ENCODE peak calls at places on chromosomes 13 and 19, in eight cellular contexts. G is Panc1, Q is HCT116, I is K562, U is GM23338, S is GM12878, N is HepG2, W is upper lobe of left lung. P is an unnamed sample.
A peak's percentile ranks its signal among the peaks of the same experiment; 100 is the strongest.

GRCh38 chr13:48504606-48505369 is 28.1 kb downstream of the RCBTB2 start:
- ATAC-seq in G (no peak), Q (no peak), I (peak; percentile 48), U (peak; percentile 82), S (peak; percentile 13), N (peak; percentile 44), W (no peak), P (no peak)

GRCh38 chr13:58254961-58255360 is 623.4 kb downstream of the PCDH17 start:
- ATAC-seq in G (no peak), Q (no peak), I (no peak), U (no peak), S (no peak), N (no peak), W (no peak), P (no peak)

GRCh38 chr13:96792736-96793444 is 201.4 kb downstream of the OXGR1 start:
- ATAC-seq in G (no peak), Q (no peak), I (no peak), U (no peak), S (no peak), N (no peak), W (no peak), P (no peak)

GRCh38 chr13:114313061-114313860 is 1.0 kb upstream of the CHAMP1 start:
- ATAC-seq in G (no peak), Q (peak; percentile 49), I (peak; percentile 40), U (no peak), S (peak; percentile 73), N (no peak), W (no peak), P (no peak)

GRCh38 chr19:8484331-8484894 is 18.0 kb downstream of the PRAM1 start:
- ATAC-seq in G (no peak), Q (no peak), I (no peak), U (no peak), S (no peak), N (no peak), W (peak; percentile 64), P (peak; percentile 46)

GRCh38 chr19:8481191-8481590 is 21.2 kb downstream of the PRAM1 start:
- ATAC-seq in G (no peak), Q (no peak), I (no peak), U (no peak), S (no peak), N (no peak), W (no peak), P (no peak)

GRCh38 chr13:74550039-74550438 is 415.8 kb upstream of the KLF12 start:
- ATAC-seq in G (no peak), Q (no peak), I (no peak), U (peak; percentile 62), S (peak; percentile 27), N (no peak), W (no peak), P (no peak)

GRCh38 chr13:103726808-103727207 is 660.6 kb upstream of the SLC10A2 start:
- ATAC-seq in G (no peak), Q (no peak), I (no peak), U (no peak), S (no peak), N (no peak), W (no peak), P (no peak)

GRCh38 chr13:24716011-24716410 is 35.8 kb downstream of the ATP12A start:
- ATAC-seq in G (no peak), Q (no peak), I (no peak), U (peak; percentile 94), S (no peak), N (peak; percentile 54), W (no peak), P (no peak)

GRCh38 chr13:106186366-106187030 is 349.0 kb downstream of the EFNB2 start:
- ATAC-seq in G (no peak), Q (no peak), I (no peak), U (no peak), S (no peak), N (no peak), W (no peak), P (no peak)

GRCh38 chr19:18809149-18809978 is 18.3 kb upstream of the COMP start:
- ATAC-seq in G (no peak), Q (no peak), I (peak; percentile 31), U (no peak), S (no peak), N (no peak), W (peak; percentile 87), P (peak; percentile 92)

GRCh38 chr13:30429721-30430694 is 7.7 kb downstream of the UBE2L5 start:
- ATAC-seq in G (peak; percentile 91), Q (peak; percentile 73), I (no peak), U (no peak), S (peak; percentile 82), N (no peak), W (peak; percentile 90), P (peak; percentile 78)

GRCh38 chr13:31982540-31982939 is 49.0 kb upstream of the FRY start:
- ATAC-seq in G (no peak), Q (peak; percentile 82), I (no peak), U (no peak), S (no peak), N (peak; percentile 38), W (peak; percentile 84), P (peak; percentile 66)

GRCh38 chr13:42968906-42969305 is 23.1 kb downstream of the EPSTI1 start:
- ATAC-seq in G (no peak), Q (no peak), I (no peak), U (peak; percentile 93), S (no peak), N (peak; percentile 41), W (peak; percentile 56), P (no peak)

GRCh38 chr13:87536499-87536898 is 134.7 kb upstream of the SLITRK5 start:
- ATAC-seq in G (no peak), Q (no peak), I (no peak), U (no peak), S (peak; percentile 84), N (no peak), W (no peak), P (no peak)

GRCh38 chr19:14349426-14349825 is 31.8 kb upstream of the ADGRE5 start:
- ATAC-seq in G (no peak), Q (no peak), I (no peak), U (no peak), S (peak; percentile 46), N (no peak), W (no peak), P (no peak)

GRCh38 chr13:35769812-35770211 is 293.3 kb upstream of the MAB21L1 start:
- ATAC-seq in G (no peak), Q (no peak), I (no peak), U (no peak), S (no peak), N (no peak), W (no peak), P (no peak)

GRCh38 chr13:35766663-35767062 is 290.2 kb upstream of the MAB21L1 start:
- ATAC-seq in G (no peak), Q (no peak), I (no peak), U (no peak), S (no peak), N (no peak), W (no peak), P (no peak)

GRCh38 chr13:35767256-35767981 is 290.9 kb upstream of the MAB21L1 start:
- ATAC-seq in G (no peak), Q (no peak), I (no peak), U (no peak), S (no peak), N (no peak), W (no peak), P (no peak)

GRCh38 chr13:35768551-35768950 is 292.1 kb upstream of the MAB21L1 start:
- ATAC-seq in G (no peak), Q (no peak), I (no peak), U (no peak), S (no peak), N (no peak), W (no peak), P (no peak)

DNA sequence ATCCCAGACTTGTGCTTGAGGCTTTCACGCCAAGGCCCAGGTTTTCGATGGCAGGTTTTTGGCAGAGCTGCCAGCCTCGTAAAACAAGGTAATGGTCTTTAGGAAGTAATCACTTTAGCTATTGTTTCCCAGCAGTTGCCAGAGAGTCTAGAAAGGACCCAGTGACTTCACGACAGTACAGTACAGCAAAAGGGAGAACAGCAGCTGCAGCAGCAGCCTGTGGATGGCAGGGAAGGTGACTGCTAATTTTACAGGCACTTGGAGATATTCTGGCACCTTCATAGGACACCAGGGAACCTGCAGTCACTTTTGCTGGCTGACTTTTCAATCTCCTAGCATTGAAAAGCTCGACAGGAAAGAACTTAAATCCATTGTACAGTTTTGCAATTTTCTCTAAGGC is 291.6 kb upstream of the MAB21L1 start:
- ATAC-seq in G (no peak), Q (no peak), I (no peak), U (no peak), S (no peak), N (no peak), W (no peak), P (no peak)
- TF ChIP-seq CTCF in G (no peak), Q (no peak), I (no peak), U (no peak), S (no peak), N (no peak), W (no peak), P (no peak)

GRCh38 chr13:37168151-37168550 is 62.7 kb upstream of the CSNK1A1L start:
- ATAC-seq in G (no peak), Q (no peak), I (no peak), U (no peak), S (no peak), N (no peak), W (no peak), P (no peak)

GRCh38 chr13:37175996-37176395 is 70.5 kb upstream of the CSNK1A1L start:
- ATAC-seq in G (no peak), Q (no peak), I (no peak), U (no peak), S (no peak), N (no peak), W (peak; percentile 70), P (peak; percentile 83)

GRCh38 chr13:37168922-37169321 is 63.5 kb upstream of the CSNK1A1L start:
- ATAC-seq in G (no peak), Q (no peak), I (no peak), U (no peak), S (no peak), N (no peak), W (no peak), P (no peak)

DNA sequence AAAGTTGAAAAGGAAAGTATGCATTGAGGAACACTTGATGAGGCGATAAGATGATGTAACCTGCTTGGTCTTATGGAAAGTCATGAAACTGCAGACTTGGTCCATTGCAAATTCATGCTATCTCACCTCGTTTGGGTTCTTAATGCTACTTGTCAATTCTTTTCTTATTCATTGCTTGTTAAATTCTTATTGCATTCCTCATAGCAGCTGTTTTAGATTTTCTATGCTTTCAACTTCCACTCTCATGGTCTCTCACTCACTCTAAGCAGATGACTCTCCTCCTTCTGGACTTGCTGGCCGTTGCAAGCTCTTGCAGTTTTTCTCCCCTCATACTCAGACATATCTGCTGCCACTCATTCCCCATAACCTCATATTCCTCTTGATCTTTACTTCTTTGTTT is 67.8 kb upstream of the CSNK1A1L start:
- ATAC-seq in G (no peak), Q (no peak), I (no peak), U (no peak), S (no peak), N (no peak), W (no peak), P (no peak)
- TF ChIP-seq POLR2AphosphoS5 in G (no peak), Q (no peak), I (no peak), U (no peak), S (no peak), N (no peak), W (no peak), P (no peak)

GRCh38 chr19:17292301-17293074 is 10.7 kb downstream of the ABHD8 start:
- ATAC-seq in G (peak; percentile 93), Q (peak; percentile 85), I (peak; percentile 91), U (peak; percentile 84), S (peak; percentile 97), N (peak; percentile 80), W (peak; percentile 96), P (peak; percentile 94)
- TF ChIP-seq CTCF in G (peak; percentile 82), Q (peak; percentile 78), I (peak; percentile 96), U (peak; percentile 63), S (peak; percentile 84), N (peak; percentile 71), W (peak; percentile 70), P (peak; percentile 72)

GRCh38 chr19:2077833-2078619 is 18.1 kb downstream of the MOB3A start:
- ATAC-seq in G (no peak), Q (no peak), I (no peak), U (no peak), S (no peak), N (no peak), W (no peak), P (no peak)
- TF ChIP-seq POLR2AphosphoS5 in G (no peak), Q (no peak), I (no peak), U (no peak), S (peak; percentile 26), N (no peak), W (no peak), P (no peak)

P was measured in gastroesophageal sphincter.